ENCODE peak calls at places on chromosomes 3 and 15, in four cellular contexts. V is bronchial epithelial cell, I is psoas muscle, Y is foreskin fibroblast. O is an unnamed sample.

GRCh38 chr3:34619990-34620389 is 821.6 kb downstream of the PDCD6IP start:
- DNase-seq in I (no peak), Y (no peak), V (no peak), O (no peak)

GRCh38 chr15:62709261-62709660 is 333.3 kb upstream of the TPM1 start:
- DNase-seq in V (no peak), I (no peak), Y (no peak), O (no peak)

GRCh38 chr3:25820372-25820771 is 30.5 kb downstream of the OXSM start:
- DNase-seq in I (no peak), V (peak; percentile 81), Y (peak; percentile 93), O (no peak)

GRCh38 chr15:71807125-71807629 is 3.2 kb upstream of the NR2E3 start:
- DNase-seq in I (no peak), V (no peak), Y (no peak), O (no peak)

GRCh38 chr3:123383101-123384053 is 65.5 kb downstream of the ADCY5 start:
- DNase-seq in I (no peak), V (no peak), Y (no peak), O (no peak)

GRCh38 chr15:101126618-101127502 is 125.0 kb downstream of the CHSY1 start:
- DNase-seq in V (no peak), I (no peak), Y (no peak), O (no peak)

GRCh38 chr15:31295660-31296059 is 31.0 kb upstream of the KLF13 start:
- DNase-seq in I (no peak), V (no peak), Y (no peak), O (no peak)

GRCh38 chr3:139202959-139203349 is 140.9 kb upstream of the MRPS22 start:
- DNase-seq in V (no peak), Y (no peak), I (no peak), O (no peak)

GRCh38 chr15:85137507-85138175 is 156.0 kb downstream of the PDE8A start:
- DNase-seq in I (no peak), Y (no peak), V (no peak), O (no peak)

GRCh38 chr15:73321496-73322344 is 47.0 kb downstream of the HCN4 start:
- DNase-seq in V (no peak), Y (no peak), I (peak; percentile 15), O (no peak)

GRCh38 chr15:59313703-59314332 is 58.9 kb downstream of the MYO1E start:
- DNase-seq in V (peak; percentile 95), Y (no peak), I (peak; percentile 88), O (peak; percentile 47)

GRCh38 chr3:15367059-15367458 is 34.7 kb upstream of the SH3BP5 start:
- DNase-seq in I (no peak), Y (no peak), V (peak; percentile 51), O (no peak)

GRCh38 chr3:56471771-56472170 is 3.5 kb upstream of the ERC2 start:
- DNase-seq in I (no peak), Y (no peak), V (no peak), O (no peak)

GRCh38 chr15:69675727-69676126 is 223.1 kb downstream of the RPLP1 start:
- DNase-seq in V (no peak), Y (no peak), I (no peak), O (no peak)

GRCh38 chr3:132034097-132034485 is 723 bp downstream of the CPNE4 start:
- DNase-seq in V (no peak), Y (no peak), I (no peak), O (peak; percentile 11)

GRCh38 chr15:72599855-72600464 is 54.5 kb upstream of the GOLGA6B start:
- DNase-seq in Y (peak; percentile 59), V (peak; percentile 53), I (no peak), O (peak; percentile 47)

GRCh38 chr3:155029941-155030340 is 50.2 kb upstream of the MME start:
- DNase-seq in V (no peak), I (no peak), Y (no peak), O (no peak)

GRCh38 chr15:25242166-25242879 is 196.5 kb downstream of the UBE3A start:
- DNase-seq in V (no peak), Y (no peak), I (peak; percentile 32), O (no peak)

GRCh38 chr3:60856299-60857046 is 394.8 kb downstream of the FHIT start:
- DNase-seq in I (no peak), Y (no peak), V (no peak), O (no peak)

GRCh38 chr3:176032043-176032442 is 1165.2 kb downstream of the TBL1XR1 start:
- DNase-seq in Y (peak; percentile 3), I (no peak), V (no peak), O (no peak)

GRCh38 chr3:114227076-114227475 is 10.3 kb downstream of the ZNF80 start:
- DNase-seq in Y (no peak), I (no peak), V (no peak), O (no peak)

GRCh38 chr3:6679510-6679909 is 181.4 kb upstream of the GRM7 start:
- DNase-seq in Y (no peak), V (no peak), I (no peak), O (peak; percentile 18)

GRCh38 chr15:96544162-96544756 is 213.8 kb downstream of the NR2F2 start:
- DNase-seq in V (no peak), Y (no peak), I (no peak), O (no peak)

GRCh38 chr15:62060896-62061280 is 641 bp upstream of the VPS13C start:
- DNase-seq in V (no peak), Y (no peak), I (no peak), O (no peak)

GRCh38 chr15:32859246-32859645 is 141.4 kb downstream of the GREM1 start:
- DNase-seq in V (no peak), Y (no peak), I (no peak), O (no peak)

GRCh38 chr15:48332642-48333034 is 1.4 kb downstream of the DUT start:
- DNase-seq in I (no peak), Y (no peak), V (no peak), O (no peak)

GRCh38 chr15:49462242-49462641 is 39.2 kb downstream of the FGF7 start:
- DNase-seq in Y (no peak), V (no peak), I (no peak), O (no peak)

GRCh38 chr15:90124487-90124886 is 22.2 kb upstream of the IDH2 start:
- DNase-seq in Y (no peak), V (no peak), I (no peak), O (no peak)

GRCh38 chr3:128436214-128436613 is 30.5 kb downstream of the DNAJB8 start:
- DNase-seq in Y (no peak), I (no peak), V (no peak), O (no peak)

GRCh38 chr3:96931491-96931890 is 117.1 kb downstream of the EPHA6 start:
- DNase-seq in V (no peak), I (no peak), Y (no peak), O (no peak)

GRCh38 chr3:177351757-177352158 is 154.5 kb upstream of the TBL1XR1 start:
- DNase-seq in Y (no peak), I (no peak), V (no peak), O (peak; percentile 63)

GRCh38 chr3:14352002-14352627 is 50.3 kb upstream of the SLC6A6 start:
- DNase-seq in V (no peak), Y (no peak), I (no peak), O (no peak)

GRCh38 chr3:51874411-51874810 is 990 bp downstream of the IQCF5 start:
- DNase-seq in I (no peak), Y (no peak), V (no peak), O (no peak)

GRCh38 chr3:78978037-78978436 is 789.8 kb downstream of the ROBO1 start:
- DNase-seq in Y (no peak), V (peak; percentile 39), I (no peak), O (no peak)
- TF ChIP-seq CTCF in Y (peak; percentile 49), V (peak; percentile 45), I (peak; percentile 29), O (no peak)

GRCh38 chr3:42055291-42055690 is 35.9 kb upstream of the TRAK1 start:
- DNase-seq in V (peak; percentile 98), Y (peak; percentile 79), I (no peak), O (no peak)

GRCh38 chr3:42052132-42052866 is 38.9 kb upstream of the TRAK1 start:
- DNase-seq in Y (peak; percentile 64), I (no peak), V (no peak), O (no peak)

GRCh38 chr3:42053476-42053875 is 37.7 kb upstream of the TRAK1 start:
- DNase-seq in V (no peak), Y (no peak), I (peak; percentile 80), O (no peak)

GRCh38 chr3:42051384-42052131 is 39.6 kb upstream of the TRAK1 start:
- DNase-seq in V (no peak), I (no peak), Y (no peak), O (no peak)

DNA sequence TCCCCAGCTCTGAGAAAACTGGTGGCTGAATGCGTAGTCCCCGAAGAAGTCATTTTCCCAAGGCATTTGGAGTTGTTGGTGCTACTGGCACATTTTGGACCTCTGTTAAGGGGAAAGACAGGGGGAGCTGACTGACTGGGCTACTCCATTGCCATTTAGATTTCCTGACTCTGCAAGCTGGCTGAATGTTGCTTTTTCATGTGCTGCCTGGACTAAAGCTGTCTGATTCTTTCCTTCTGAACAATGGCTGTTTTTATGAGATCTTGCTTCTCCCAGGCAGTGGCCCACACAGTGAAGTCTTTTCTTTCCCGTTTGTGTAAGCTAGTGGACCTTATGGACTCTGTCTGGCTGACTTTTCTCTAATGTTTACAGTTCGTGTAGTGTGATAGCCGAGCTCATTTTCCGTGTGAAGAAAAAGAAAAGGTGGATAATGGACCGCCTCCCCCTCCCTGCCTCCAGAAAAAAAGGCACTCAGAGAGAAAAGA is 38.2 kb upstream of the TRAK1 start:
- DNase-seq in V (no peak), I (no peak), Y (no peak), O (no peak)
- TF ChIP-seq CTCF in V (no peak), I (no peak), Y (no peak), O (no peak)

DNA sequence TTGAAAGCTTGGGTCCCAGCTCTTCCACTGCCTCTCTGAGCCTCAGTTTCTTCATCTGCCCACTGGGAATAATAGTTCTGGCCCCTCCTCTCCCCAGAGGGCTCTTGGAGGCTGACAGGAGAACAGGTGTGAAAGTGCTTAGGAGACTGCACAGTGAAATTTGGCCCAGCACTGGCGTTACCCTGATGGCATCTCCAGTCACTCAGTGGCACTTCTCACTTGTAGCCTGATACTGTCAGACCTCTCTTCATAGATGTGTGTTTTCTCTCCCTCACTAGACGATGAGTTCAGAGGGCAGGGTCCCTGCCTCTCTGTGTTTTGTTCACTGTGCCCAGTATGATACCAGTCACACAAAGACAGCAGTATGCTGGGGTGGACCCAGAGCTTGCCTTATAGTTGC is 22.2 kb upstream of the IGDCC3 start:
- DNase-seq in V (no peak), Y (no peak), I (peak; percentile 36), O (no peak)
- TF ChIP-seq CTCF in V (no peak), Y (no peak), I (no peak), O (no peak)

GRCh38 chr3:61861410-61861809 is 300.0 kb downstream of the PTPRG start:
- DNase-seq in V (no peak), I (no peak), Y (no peak), O (no peak)

GRCh38 chr3:61857297-61857696 is 295.9 kb downstream of the PTPRG start:
- DNase-seq in V (no peak), Y (no peak), I (no peak), O (no peak)

GRCh38 chr3:61853912-61854311 is 292.5 kb downstream of the PTPRG start:
- DNase-seq in Y (no peak), V (no peak), I (no peak), O (no peak)

GRCh38 chr3:61855211-61855610 is 293.8 kb downstream of the PTPRG start:
- DNase-seq in I (no peak), Y (no peak), V (no peak), O (no peak)

DNA sequence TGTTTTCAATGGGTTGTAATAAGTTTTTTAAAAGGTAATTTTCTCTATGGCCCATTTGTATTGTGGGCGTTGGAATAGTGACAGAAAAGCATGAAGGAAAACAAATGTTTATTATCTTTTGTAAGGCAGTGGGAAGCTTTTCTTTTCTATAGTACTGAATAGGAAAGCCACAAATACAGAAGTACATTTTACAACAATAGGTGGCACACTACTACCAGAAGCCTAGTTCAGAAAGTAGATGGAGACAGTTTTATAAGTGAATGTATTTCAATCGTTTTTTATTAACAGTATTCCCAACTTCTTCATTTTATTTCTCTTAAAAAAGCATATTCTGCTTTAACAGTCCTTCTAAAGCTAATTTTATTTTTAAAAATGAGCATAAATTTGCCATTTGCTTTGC is 296.7 kb downstream of the PTPRG start:
- DNase-seq in V (peak; percentile 34), I (no peak), Y (no peak), O (no peak)
- TF ChIP-seq CTCF in V (peak; percentile 31), I (peak; percentile 68), Y (peak; percentile 41), O (peak; percentile 28)